ENCODE peak calls at places on chromosomes 11 and 22, in five cellular contexts. X, H, N, Q and K are unnamed samples.

GRCh38 chr22:47423861-47424820 is 661.7 kb downstream of the TBC1D22A start:
- DNase-seq in N (no peak), X (no peak), Q (no peak), H (no peak), K (no peak)

GRCh38 chr22:41512421-41513194 is 31.7 kb downstream of the POLR3H start:
- DNase-seq in Q (no peak), N (peak; percentile 85), H (no peak), X (peak; percentile 29), K (no peak)

GRCh38 chr22:28077166-28077565 is 158.1 kb upstream of the PITPNB start:
- DNase-seq in Q (no peak), N (no peak), X (peak; percentile 72), H (no peak), K (no peak)

GRCh38 chr22:20205964-20206708 is 55.3 kb upstream of the CCDC188 start:
- DNase-seq in H (peak; percentile 72), N (peak; percentile 95), Q (no peak), X (peak; percentile 37), K (peak; percentile 59)

GRCh38 chr11:61874460-61874809 is 16.9 kb downstream of the FADS3 start:
- DNase-seq in H (no peak), X (no peak), N (no peak), Q (no peak), K (no peak)

GRCh38 chr11:27770576-27770975 is 70.3 kb upstream of the BDNF start:
- DNase-seq in H (no peak), Q (no peak), N (no peak), X (no peak), K (no peak)

GRCh38 chr11:78373689-78374088 is 43.9 kb downstream of the GAB2 start:
- DNase-seq in N (no peak), X (no peak), H (no peak), Q (no peak), K (no peak)

GRCh38 chr22:44136112-44136511 is 44.6 kb upstream of the PARVG start:
- DNase-seq in N (no peak), Q (no peak), X (no peak), H (no peak), K (no peak)

GRCh38 chr22:28029201-28029948 is 110.3 kb upstream of the PITPNB start:
- DNase-seq in Q (no peak), H (no peak), X (no peak), N (no peak), K (no peak)

GRCh38 chr22:25403752-25404471 is 160.6 kb upstream of the GRK3 start:
- DNase-seq in N (peak; percentile 28), H (no peak), X (peak; percentile 15), Q (no peak), K (no peak)

GRCh38 chr11:58898106-58898505 is 41.2 kb upstream of the GLYATL1 start:
- DNase-seq in H (no peak), Q (no peak), N (no peak), X (no peak), K (no peak)

GRCh38 chr11:45646275-45646970 is 19.0 kb downstream of the CHST1 start:
- DNase-seq in H (no peak), Q (no peak), N (no peak), X (no peak), K (no peak)

GRCh38 chr11:57761301-57762234 is at the start of gene CTNND1:
- DNase-seq in Q (peak; percentile 84), N (peak; percentile 68), X (peak; percentile 97), H (peak; percentile 49), K (peak; percentile 59)

GRCh38 chr22:35870517-35871275 is 153.0 kb downstream of the APOL5 start:
- DNase-seq in H (no peak), X (no peak), N (no peak), Q (no peak), K (no peak)

GRCh38 chr22:48218889-48219420 is 1456.5 kb downstream of the TBC1D22A start:
- DNase-seq in Q (no peak), N (no peak), H (no peak), X (no peak), K (no peak)

GRCh38 chr11:12171921-12172320 is 61.5 kb downstream of the MICAL2 start:
- DNase-seq in N (no peak), H (no peak), Q (no peak), X (no peak), K (no peak)

GRCh38 chr22:46854125-46854870 is 91.8 kb downstream of the TBC1D22A start:
- DNase-seq in X (no peak), Q (no peak), N (peak; percentile 35), H (no peak), K (no peak)

GRCh38 chr11:115552151-115552550 is 47.9 kb upstream of the CADM1 start:
- DNase-seq in Q (no peak), H (no peak), X (no peak), N (no peak), K (no peak)

GRCh38 chr11:86523738-86524602 is 148.4 kb downstream of the ME3 start:
- DNase-seq in X (peak; percentile 93), Q (no peak), N (peak; percentile 67), H (no peak), K (no peak)

GRCh38 chr11:11279956-11280689 is 72.9 kb downstream of the CSNK2A3 start:
- DNase-seq in N (no peak), X (peak; percentile 8), H (no peak), Q (peak; percentile 34), K (no peak)

GRCh38 chr11:67731583-67731982 is 57.2 kb upstream of the ALDH3B2 start:
- DNase-seq in H (no peak), N (no peak), Q (no peak), X (no peak), K (no peak)

GRCh38 chr11:74717211-74717997 is 13.8 kb downstream of the CHRDL2 start:
- DNase-seq in Q (no peak), H (no peak), N (no peak), X (no peak), K (no peak)

GRCh38 chr11:74719011-74719410 is 12.2 kb downstream of the CHRDL2 start:
- DNase-seq in Q (no peak), N (no peak), H (no peak), X (no peak), K (no peak)

GRCh38 chr11:74723511-74723910 is 7.7 kb downstream of the CHRDL2 start:
- DNase-seq in X (no peak), Q (no peak), N (no peak), H (no peak), K (no peak)

GRCh38 chr11:74721479-74721835 is 9.8 kb downstream of the CHRDL2 start:
- DNase-seq in H (no peak), N (no peak), Q (no peak), X (no peak), K (no peak)

GRCh38 chr11:74720596-74721478 is 10.4 kb downstream of the CHRDL2 start:
- DNase-seq in H (no peak), N (no peak), Q (no peak), X (no peak), K (no peak)
- TF ChIP-seq POLR2AphosphoS5 in H (no peak), N (no peak), Q (no peak), X (no peak), K (no peak)

DNA sequence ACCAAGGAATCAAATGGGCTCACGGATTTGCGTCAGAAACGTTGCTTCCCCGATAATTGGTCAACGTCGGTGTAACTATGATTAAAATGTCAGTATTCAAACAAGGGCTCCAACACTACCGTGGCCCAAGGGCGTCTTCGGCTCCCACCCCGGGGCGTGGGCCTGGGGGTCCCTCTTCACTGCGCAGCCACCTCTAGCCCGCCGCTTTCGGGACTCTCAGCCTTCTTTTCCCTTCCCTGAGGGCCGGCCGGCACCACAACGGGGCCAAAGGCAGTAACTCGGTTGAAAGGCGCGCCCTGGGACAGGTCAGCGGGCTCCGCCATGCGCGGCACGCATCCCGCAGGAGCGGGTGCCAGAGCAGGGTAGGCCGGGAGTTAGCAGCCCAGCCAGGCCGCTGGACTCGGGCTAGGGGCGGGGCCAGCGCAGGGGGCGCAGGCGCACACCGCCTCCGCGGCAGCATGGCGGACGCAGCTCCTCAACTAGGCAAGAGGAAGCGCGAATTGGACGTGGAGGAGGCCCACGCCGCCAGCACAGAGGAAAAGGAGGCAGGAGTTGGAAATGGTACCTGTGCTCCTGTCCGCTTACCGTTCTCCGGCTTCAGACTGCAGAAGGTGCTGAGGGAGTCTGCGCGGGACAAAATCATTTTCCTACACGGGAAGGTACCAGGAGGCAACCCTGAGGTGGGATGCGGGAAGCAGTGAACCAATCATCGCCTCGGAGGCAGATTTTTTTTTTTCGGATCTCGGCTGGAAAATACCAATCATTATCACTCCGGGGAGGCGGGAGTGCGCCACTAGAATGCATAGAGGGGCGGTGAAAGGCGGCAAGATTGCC is at the start of gene DCPS:
- DNase-seq in X (peak; percentile 75), H (peak; percentile 83), Q (peak; percentile 50), N (peak; percentile 96), K (peak; percentile 94)
- TF ChIP-seq POLR2A in X (peak; percentile 96), H (peak; percentile 96), Q (peak; percentile 99), N (peak; percentile 97), K (peak; percentile 97)

DNA sequence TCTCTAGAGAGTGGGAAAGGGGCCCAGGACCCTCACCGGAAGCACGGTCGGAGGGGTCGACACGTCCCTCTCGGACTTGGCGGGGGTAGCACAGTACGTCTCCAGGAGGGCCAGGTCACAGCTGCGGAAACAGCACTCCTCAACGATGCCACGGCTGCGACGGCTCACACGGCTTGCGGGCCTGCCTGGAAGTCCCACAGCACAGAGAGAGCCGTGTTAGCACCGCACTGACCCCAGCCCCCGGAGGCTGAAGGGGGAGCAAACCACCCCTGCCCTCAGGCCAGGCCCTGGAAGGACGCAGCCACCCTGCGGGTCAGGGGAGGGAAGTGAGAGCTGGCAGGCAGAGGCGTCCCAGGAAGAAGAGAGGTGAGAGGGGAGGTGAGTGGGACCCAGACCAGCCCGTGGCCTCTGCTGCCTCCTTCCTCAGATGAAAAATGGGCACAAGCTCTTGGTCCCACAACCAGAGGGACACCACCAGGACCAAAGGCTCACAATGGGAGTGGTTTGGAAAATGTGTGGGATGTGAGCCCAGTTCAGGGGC is 5.6 kb downstream of the IGF2 start:
- DNase-seq in Q (no peak), H (no peak), X (no peak), N (no peak), K (no peak)
- TF ChIP-seq TAF1 in Q (no peak), H (no peak), X (no peak), N (no peak), K (no peak)

DNA sequence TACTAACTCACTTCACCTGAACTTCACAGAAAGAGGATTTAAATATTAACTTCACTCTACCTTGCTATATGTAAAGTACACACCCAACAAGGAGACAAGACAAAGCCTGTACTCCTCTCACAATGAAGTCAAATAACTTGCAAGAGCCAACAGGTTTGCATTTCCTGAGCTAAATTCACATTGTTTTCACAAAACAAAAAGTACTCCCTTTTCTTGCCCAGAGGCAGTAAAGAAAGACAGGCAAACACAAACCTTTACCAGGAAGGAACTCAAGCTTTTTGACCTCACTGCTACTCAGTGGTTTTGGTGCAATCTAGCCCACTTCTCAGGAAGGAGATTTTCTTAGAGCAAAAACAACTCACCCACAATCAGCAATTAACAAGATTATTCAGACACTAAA is 15.7 kb downstream of the USP28 start:
- DNase-seq in N (no peak), H (no peak), X (no peak), Q (no peak), K (no peak)
- TF ChIP-seq POLR2AphosphoS5 in N (no peak), H (no peak), X (no peak), Q (no peak), K (no peak)